ENCODE peak calls at places on chromosomes 7 and 10, in five cellular contexts. One of them, this sample, is unnamed.
A peak's percentile ranks its signal among the peaks of the same experiment; 100 is the strongest.

GRCh38 chr10:34633346-34633745 is 181.8 kb downstream of the PARD3 start:
- DNase-seq in ascending aorta: no peak
- DNase-seq in fibroblast of lung: no peak
- DNase-seq in BE2C: no peak
- DNase-seq in body of pancreas: peak; percentile 33
- DNase-seq in this sample: no peak

GRCh38 chr10:107889101-107889500 is 724.6 kb upstream of the SORCS1 start:
- DNase-seq in ascending aorta: no peak
- DNase-seq in fibroblast of lung: no peak
- DNase-seq in BE2C: no peak
- DNase-seq in body of pancreas: no peak
- DNase-seq in this sample: no peak

GRCh38 chr7:131723926-131724325 is 167.5 kb upstream of the PODXL start:
- DNase-seq in ascending aorta: no peak
- DNase-seq in fibroblast of lung: no peak
- DNase-seq in BE2C: no peak
- DNase-seq in body of pancreas: no peak
- DNase-seq in this sample: no peak

GRCh38 chr7:2843191-2843685 is 870 bp downstream of the GNA12 start:
- DNase-seq in ascending aorta: no peak
- DNase-seq in fibroblast of lung: no peak
- DNase-seq in BE2C: no peak
- DNase-seq in body of pancreas: no peak
- DNase-seq in this sample: no peak

GRCh38 chr10:91551856-91552255 is 81.0 kb downstream of the PPP1R3C start:
- DNase-seq in ascending aorta: no peak
- DNase-seq in fibroblast of lung: peak; percentile 90
- DNase-seq in BE2C: peak; percentile 63
- DNase-seq in body of pancreas: peak; percentile 67
- DNase-seq in this sample: no peak

GRCh38 chr10:20144268-20144667 is 328.0 kb downstream of the PLXDC2 start:
- DNase-seq in ascending aorta: no peak
- DNase-seq in fibroblast of lung: no peak
- DNase-seq in BE2C: no peak
- DNase-seq in body of pancreas: no peak
- DNase-seq in this sample: no peak

GRCh38 chr10:83612050-83612449 is 527.3 kb upstream of the GHITM start:
- DNase-seq in ascending aorta: no peak
- DNase-seq in fibroblast of lung: peak; percentile 62
- DNase-seq in BE2C: no peak
- DNase-seq in body of pancreas: no peak
- DNase-seq in this sample: no peak

GRCh38 chr7:30225863-30226361 is 58.5 kb upstream of the ZNRF2 start:
- DNase-seq in ascending aorta: peak; percentile 45
- DNase-seq in fibroblast of lung: peak; percentile 64
- DNase-seq in BE2C: peak; percentile 20
- DNase-seq in body of pancreas: peak; percentile 90
- DNase-seq in this sample: no peak

GRCh38 chr7:25495342-25495855 is 267.1 kb upstream of the NPVF start:
- DNase-seq in ascending aorta: no peak
- DNase-seq in fibroblast of lung: no peak
- DNase-seq in BE2C: no peak
- DNase-seq in body of pancreas: no peak
- DNase-seq in this sample: no peak

GRCh38 chr7:84548366-84549085 is 353.9 kb upstream of the SEMA3A start:
- DNase-seq in ascending aorta: no peak
- DNase-seq in fibroblast of lung: peak; percentile 61
- DNase-seq in BE2C: no peak
- DNase-seq in body of pancreas: no peak
- DNase-seq in this sample: no peak

GRCh38 chr10:60942604-60943269 is 1.2 kb downstream of the RHOBTB1 start:
- DNase-seq in ascending aorta: no peak
- DNase-seq in fibroblast of lung: peak; percentile 52
- DNase-seq in BE2C: no peak
- DNase-seq in body of pancreas: peak; percentile 64
- DNase-seq in this sample: peak; percentile 4

GRCh38 chr10:17113889-17114288 is 15.7 kb downstream of the CUBN start:
- DNase-seq in ascending aorta: no peak
- DNase-seq in fibroblast of lung: peak; percentile 86
- DNase-seq in BE2C: peak; percentile 20
- DNase-seq in body of pancreas: no peak
- DNase-seq in this sample: no peak

GRCh38 chr7:30817060-30817770 is 46.0 kb downstream of the MINDY4 start:
- DNase-seq in ascending aorta: no peak
- DNase-seq in fibroblast of lung: no peak
- DNase-seq in BE2C: no peak
- DNase-seq in body of pancreas: no peak
- DNase-seq in this sample: no peak

GRCh38 chr7:81845628-81846259 is 75.9 kb upstream of the HGF start:
- DNase-seq in ascending aorta: no peak
- DNase-seq in fibroblast of lung: peak; percentile 24
- DNase-seq in BE2C: no peak
- DNase-seq in body of pancreas: no peak
- DNase-seq in this sample: no peak

GRCh38 chr7:155282671-155283070 is 15.0 kb upstream of the INSIG1 start:
- DNase-seq in ascending aorta: peak; percentile 45
- DNase-seq in fibroblast of lung: no peak
- DNase-seq in BE2C: no peak
- DNase-seq in body of pancreas: peak; percentile 64
- DNase-seq in this sample: no peak

GRCh38 chr7:33722383-33723096 is 182.8 kb upstream of the BMPER start:
- DNase-seq in ascending aorta: no peak
- DNase-seq in fibroblast of lung: peak; percentile 72
- DNase-seq in BE2C: peak; percentile 93
- DNase-seq in body of pancreas: no peak
- DNase-seq in this sample: no peak

GRCh38 chr7:114273218-114273617 is 141.4 kb upstream of the FOXP2 start:
- DNase-seq in ascending aorta: no peak
- DNase-seq in fibroblast of lung: no peak
- DNase-seq in BE2C: no peak
- DNase-seq in body of pancreas: no peak
- DNase-seq in this sample: no peak

GRCh38 chr10:86246279-86246940 is 120.2 kb downstream of the GRID1 start:
- DNase-seq in ascending aorta: no peak
- DNase-seq in fibroblast of lung: no peak
- DNase-seq in BE2C: no peak
- DNase-seq in body of pancreas: no peak
- DNase-seq in this sample: no peak

GRCh38 chr7:50562126-50562525 is 3.1 kb downstream of the DDC start:
- DNase-seq in ascending aorta: no peak
- DNase-seq in fibroblast of lung: no peak
- DNase-seq in BE2C: peak; percentile 55
- DNase-seq in body of pancreas: no peak
- DNase-seq in this sample: no peak

GRCh38 chr7:9981950-9982349 is 991.7 kb upstream of the PHF14 start:
- DNase-seq in ascending aorta: no peak
- DNase-seq in fibroblast of lung: no peak
- DNase-seq in BE2C: no peak
- DNase-seq in body of pancreas: no peak
- DNase-seq in this sample: no peak

GRCh38 chr7:100373261-100373831 is at the start of gene PILRA:
- DNase-seq in ascending aorta: no peak
- DNase-seq in fibroblast of lung: peak; percentile 20
- DNase-seq in BE2C: no peak
- DNase-seq in body of pancreas: no peak
- DNase-seq in this sample: no peak

GRCh38 chr10:17217661-17218306 is 10.3 kb upstream of the VIM start:
- DNase-seq in ascending aorta: no peak
- DNase-seq in fibroblast of lung: peak; percentile 51
- DNase-seq in BE2C: no peak
- DNase-seq in body of pancreas: no peak
- DNase-seq in this sample: no peak

GRCh38 chr7:105141068-105141467 is 127.1 kb downstream of the KMT2E start:
- DNase-seq in ascending aorta: no peak
- DNase-seq in fibroblast of lung: peak; percentile 68
- DNase-seq in BE2C: peak; percentile 25
- DNase-seq in body of pancreas: no peak
- DNase-seq in this sample: no peak

GRCh38 chr10:70306168-70306705 is 22.4 kb upstream of the NPFFR1 start:
- DNase-seq in ascending aorta: no peak
- DNase-seq in fibroblast of lung: no peak
- DNase-seq in BE2C: no peak
- DNase-seq in body of pancreas: no peak
- DNase-seq in this sample: no peak

GRCh38 chr7:14023342-14023741 is 33.9 kb upstream of the ETV1 start:
- DNase-seq in ascending aorta: no peak
- DNase-seq in fibroblast of lung: no peak
- DNase-seq in BE2C: peak; percentile 46
- DNase-seq in body of pancreas: no peak
- DNase-seq in this sample: no peak

GRCh38 chr7:157575777-157576176 is 239.0 kb downstream of the DNAJB6 start:
- DNase-seq in ascending aorta: no peak
- DNase-seq in fibroblast of lung: no peak
- DNase-seq in BE2C: no peak
- DNase-seq in body of pancreas: no peak
- DNase-seq in this sample: no peak

GRCh38 chr7:157575181-157575580 is 238.4 kb downstream of the DNAJB6 start:
- DNase-seq in ascending aorta: no peak
- DNase-seq in fibroblast of lung: no peak
- DNase-seq in BE2C: no peak
- DNase-seq in body of pancreas: no peak
- DNase-seq in this sample: no peak

GRCh38 chr7:157573244-157573643 is 236.4 kb downstream of the DNAJB6 start:
- DNase-seq in ascending aorta: no peak
- DNase-seq in fibroblast of lung: no peak
- DNase-seq in BE2C: no peak
- DNase-seq in body of pancreas: no peak
- DNase-seq in this sample: no peak

GRCh38 chr7:157572622-157573021 is 235.8 kb downstream of the DNAJB6 start:
- DNase-seq in ascending aorta: no peak
- DNase-seq in fibroblast of lung: no peak
- DNase-seq in BE2C: no peak
- DNase-seq in body of pancreas: no peak
- DNase-seq in this sample: no peak

GRCh38 chr7:157574120-157574519 is 237.3 kb downstream of the DNAJB6 start:
- DNase-seq in ascending aorta: no peak
- DNase-seq in fibroblast of lung: no peak
- DNase-seq in BE2C: no peak
- DNase-seq in body of pancreas: no peak
- DNase-seq in this sample: no peak
- H3K9me3 ChIP-seq in ascending aorta: no peaks in the 10 kb centered on the region
- H3K9me3 ChIP-seq in fibroblast of lung: no peaks in the 10 kb centered on the region
- H3K9me3 ChIP-seq in BE2C: no peaks in the 10 kb centered on the region
- H3K9me3 ChIP-seq in body of pancreas: no peaks in the 10 kb centered on the region
- H3K9me3 ChIP-seq in this sample: no peaks in the 10 kb centered on the region

GRCh38 chr10:11113156-11113555 is 95.5 kb downstream of the CELF2 start:
- DNase-seq in ascending aorta: no peak
- DNase-seq in fibroblast of lung: no peak
- DNase-seq in BE2C: no peak
- DNase-seq in body of pancreas: peak; percentile 5
- DNase-seq in this sample: no peak
- TF ChIP-seq CTCF in ascending aorta: peak; percentile 14
- TF ChIP-seq CTCF in fibroblast of lung: peak; percentile 17
- TF ChIP-seq CTCF in BE2C: no peak
- TF ChIP-seq CTCF in body of pancreas: no peak
- TF ChIP-seq CTCF in this sample: no peak

GRCh38 chr10:121138112-121138860 is 287.1 kb downstream of the WDR11 start:
- DNase-seq in ascending aorta: no peak
- DNase-seq in fibroblast of lung: no peak
- DNase-seq in BE2C: no peak
- DNase-seq in body of pancreas: no peak
- DNase-seq in this sample: no peak

GRCh38 chr10:121134711-121135110 is 283.5 kb downstream of the WDR11 start:
- DNase-seq in ascending aorta: no peak
- DNase-seq in fibroblast of lung: no peak
- DNase-seq in BE2C: no peak
- DNase-seq in body of pancreas: no peak
- DNase-seq in this sample: no peak

GRCh38 chr10:121132278-121132672 is 281.1 kb downstream of the WDR11 start:
- DNase-seq in ascending aorta: no peak
- DNase-seq in fibroblast of lung: no peak
- DNase-seq in BE2C: no peak
- DNase-seq in body of pancreas: no peak
- DNase-seq in this sample: no peak

GRCh38 chr10:121137533-121137932 is 286.4 kb downstream of the WDR11 start:
- DNase-seq in ascending aorta: no peak
- DNase-seq in fibroblast of lung: no peak
- DNase-seq in BE2C: no peak
- DNase-seq in body of pancreas: no peak
- DNase-seq in this sample: no peak

DNA sequence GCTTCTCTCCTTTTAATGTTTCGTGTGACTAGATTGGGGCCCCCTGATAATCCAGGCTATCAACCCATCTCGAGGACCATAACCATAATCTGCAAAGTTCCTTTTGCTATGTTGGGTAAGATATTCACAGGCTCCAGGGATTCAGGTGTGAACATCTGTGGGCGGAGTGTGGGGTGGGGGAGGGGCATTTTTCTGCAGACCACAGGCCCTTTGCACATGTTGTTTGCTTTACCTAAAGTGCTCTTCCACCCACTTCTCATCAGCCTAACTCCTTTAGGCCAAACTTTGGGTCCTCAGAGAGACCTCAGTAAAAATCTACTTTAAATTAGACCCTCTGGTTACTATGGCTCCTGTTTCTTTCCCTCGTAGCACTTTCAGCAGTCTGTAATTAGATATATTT is 284.4 kb downstream of the WDR11 start:
- DNase-seq in ascending aorta: no peak
- DNase-seq in fibroblast of lung: no peak
- DNase-seq in BE2C: no peak
- DNase-seq in body of pancreas: no peak
- DNase-seq in this sample: no peak
- H3K9me3 ChIP-seq in ascending aorta: no peaks in the 10 kb centered on the region
- H3K9me3 ChIP-seq in fibroblast of lung: no peaks in the 10 kb centered on the region
- H3K9me3 ChIP-seq in BE2C: no peaks in the 10 kb centered on the region
- H3K9me3 ChIP-seq in body of pancreas: no peaks in the 10 kb centered on the region
- H3K9me3 ChIP-seq in this sample: no peaks in the 10 kb centered on the region

DNA sequence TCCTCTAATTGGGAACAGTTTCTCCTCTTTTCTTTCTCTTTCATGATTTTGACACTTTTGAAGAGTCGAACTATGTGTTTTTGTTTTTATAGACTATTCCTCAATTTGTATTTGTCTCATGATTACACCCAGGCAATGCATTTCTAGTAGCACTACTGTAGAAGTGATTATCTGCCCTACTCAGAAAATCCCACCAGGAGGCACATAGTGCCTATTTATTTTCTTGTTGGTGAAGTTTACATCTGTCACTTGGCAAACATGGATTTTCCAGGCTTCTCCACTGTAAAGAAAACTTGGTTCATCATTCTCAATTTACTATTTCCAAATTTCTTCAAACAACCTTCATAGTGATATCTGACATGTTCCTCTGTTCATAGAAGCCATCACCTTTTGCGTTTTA is 893.9 kb downstream of the CCSER2 start:
- DNase-seq in ascending aorta: no peak
- DNase-seq in fibroblast of lung: no peak
- DNase-seq in BE2C: no peak
- DNase-seq in body of pancreas: no peak
- DNase-seq in this sample: no peak
- TF ChIP-seq CTCF in ascending aorta: no peak
- TF ChIP-seq CTCF in fibroblast of lung: no peak
- TF ChIP-seq CTCF in BE2C: peak; percentile 44
- TF ChIP-seq CTCF in body of pancreas: no peak
- TF ChIP-seq CTCF in this sample: no peak

This sample was measured in thoracic aorta.